ENCODE peak calls at places on chromosomes 4 and X, in six cellular contexts. O is heart left ventricle, B is NB4, A is PC-3, R is fibroblast of lung, M is dorsolateral prefrontal cortex. Z is an unnamed sample.

GRCh38 chr4:107034091-107034698 is 1.9 kb downstream of the DKK2 start:
- DNase-seq in R (peak), A (no peak), B (peak), M (peak), O (peak), Z (no peak)

GRCh38 chrX:47264507-47265173 is 31.8 kb downstream of the USP11 start:
- DNase-seq in B (peak), O (no peak), R (peak), A (peak), M (no peak), Z (no peak)

GRCh38 chrX:54288277-54288676 is 69.6 kb downstream of the WNK3 start:
- DNase-seq in R (no peak), B (no peak), A (no peak), O (no peak), M (no peak), Z (no peak)

GRCh38 chrX:318068-318738 is 393 bp downstream of the GTPBP6 start:
- DNase-seq in A (peak), R (peak), B (peak), M (peak), O (peak), Z (peak)

GRCh38 chrX:132858018-132858417 is 100.4 kb downstream of the HS6ST2 start:
- DNase-seq in M (no peak), B (no peak), O (no peak), A (peak), R (peak), Z (no peak)

GRCh38 chr4:102299708-102300107 is 45.6 kb downstream of the SLC39A8 start:
- DNase-seq in A (peak), B (peak), O (no peak), R (peak), M (peak), Z (no peak)

GRCh38 chrX:154649864-154650510 is 3.4 kb downstream of the CTAG2 start:
- DNase-seq in R (no peak), B (no peak), A (no peak), O (no peak), M (peak), Z (no peak)

GRCh38 chr4:79176351-79176750 is 149.5 kb downstream of the NAA11 start:
- DNase-seq in M (no peak), B (no peak), O (no peak), R (no peak), A (no peak), Z (no peak)

GRCh38 chr4:156476359-156476758 is 495.2 kb downstream of the PDGFC start:
- DNase-seq in M (no peak), O (no peak), R (peak), B (no peak), A (peak), Z (no peak)

GRCh38 chr4:118367872-118368271 is 15.1 kb upstream of the PRSS12 start:
- DNase-seq in M (no peak), O (no peak), A (no peak), R (no peak), B (peak), Z (no peak)

GRCh38 chrX:3532571-3532970 is 180.9 kb downstream of the PRKX start:
- DNase-seq in A (no peak), B (no peak), O (no peak), R (no peak), M (no peak), Z (no peak)

GRCh38 chr4:107148922-107149321 is 112.8 kb upstream of the DKK2 start:
- DNase-seq in B (no peak), A (no peak), R (no peak), O (no peak), M (no peak), Z (no peak)

GRCh38 chr4:184506527-184507121 is 32.3 kb upstream of the IRF2 start:
- DNase-seq in A (peak), M (no peak), O (no peak), R (no peak), B (peak), Z (no peak)

GRCh38 chr4:111231281-111231680 is 608.4 kb upstream of the PITX2 start:
- DNase-seq in R (no peak), A (no peak), B (no peak), O (no peak), M (no peak), Z (no peak)

GRCh38 chr4:5784960-5785611 is 74.1 kb downstream of the EVC start:
- DNase-seq in B (no peak), R (no peak), M (no peak), O (no peak), A (no peak), Z (no peak)
- TF ChIP-seq CTCF in B (no peak), R (no peak), M (no peak), O (no peak), A (no peak), Z (no peak)

GRCh38 chr4:77045490-77045889 is 30.3 kb downstream of the CCNI start:
- DNase-seq in B (peak), R (peak), A (peak), O (no peak), M (no peak), Z (no peak)
- TF ChIP-seq CTCF in B (no peak), R (no peak), A (peak), O (no peak), M (no peak), Z (no peak)

GRCh38 chr4:41692717-41693345 is 55.7 kb downstream of the PHOX2B start:
- DNase-seq in O (no peak), M (peak), R (peak), B (peak), A (peak), Z (no peak)

GRCh38 chr4:41696768-41697167 is 51.8 kb downstream of the PHOX2B start:
- DNase-seq in M (no peak), O (no peak), R (no peak), B (no peak), A (no peak), Z (no peak)

GRCh38 chr4:41687971-41688370 is 60.6 kb downstream of the PHOX2B start:
- DNase-seq in R (no peak), A (no peak), M (no peak), O (no peak), B (no peak), Z (no peak)

GRCh38 chr4:41696131-41696530 is 52.4 kb downstream of the PHOX2B start:
- DNase-seq in R (no peak), O (no peak), A (no peak), M (no peak), B (peak), Z (no peak)

GRCh38 chr4:41693629-41694028 is 54.9 kb downstream of the PHOX2B start:
- DNase-seq in A (peak), O (no peak), M (no peak), B (peak), R (peak), Z (no peak)
- TF ChIP-seq CTCF in A (peak), O (peak), M (peak), B (peak), R (peak), Z (no peak)

GRCh38 chrX:136339702-136340101 is 38.9 kb downstream of the ADGRG4 start:
- DNase-seq in R (no peak), A (no peak), O (no peak), B (no peak), M (no peak), Z (no peak)

DNA sequence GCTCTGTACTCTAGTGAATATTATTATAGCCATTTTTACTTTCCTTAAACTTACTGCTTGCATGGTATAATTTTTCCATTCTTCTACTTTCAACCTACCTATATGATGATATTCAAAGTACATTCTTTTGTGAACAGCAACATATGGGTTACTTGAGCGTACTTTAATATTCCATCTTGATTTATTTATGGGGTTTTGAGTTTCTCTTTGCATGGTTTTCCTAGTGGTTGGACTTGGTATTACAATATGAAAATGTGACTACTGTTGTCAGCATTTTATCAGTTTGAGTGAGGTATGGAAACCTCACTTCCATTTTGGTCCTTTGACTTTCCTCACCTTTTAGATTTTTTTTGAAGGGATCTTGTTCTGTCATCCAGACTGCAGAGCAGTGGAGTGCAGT is 35.9 kb downstream of the ADGRG4 start:
- DNase-seq in A (no peak), M (no peak), R (no peak), O (no peak), B (peak), Z (no peak)
- TF ChIP-seq CTCF in A (peak), M (no peak), R (no peak), O (no peak), B (no peak), Z (no peak)

DNA sequence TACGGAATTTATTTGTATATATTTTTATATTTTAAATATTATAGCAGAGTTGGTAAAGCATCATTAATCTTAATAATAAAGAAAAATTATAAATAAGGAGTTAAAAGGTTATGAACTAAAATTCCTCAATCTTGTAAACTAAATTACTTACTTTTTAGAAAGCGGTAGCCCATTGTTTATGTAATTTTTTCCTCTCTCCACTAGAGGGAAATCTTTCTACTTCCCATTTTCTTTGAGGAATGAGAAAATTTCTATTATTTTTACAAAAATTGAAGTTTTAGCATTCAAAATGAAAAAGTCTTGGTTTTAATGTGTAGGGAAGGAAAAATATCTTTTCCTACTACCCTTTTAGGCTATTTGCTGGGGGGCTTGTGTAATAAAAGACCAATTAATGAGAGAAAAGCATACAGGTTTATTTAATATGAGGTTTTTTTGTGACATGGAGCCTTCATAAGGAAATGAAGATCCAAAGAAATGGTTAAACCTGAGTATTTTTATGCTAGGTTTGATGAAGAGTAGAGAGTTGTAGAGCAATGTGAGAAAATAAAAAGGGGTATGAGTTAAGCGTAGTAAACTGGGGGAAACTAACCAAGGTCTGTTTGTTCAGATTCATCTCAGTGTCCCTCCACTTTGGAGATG is 68.7 kb upstream of the ADAD1 start:
- DNase-seq in A (peak), R (peak), B (peak), M (no peak), O (no peak), Z (no peak)
- TF ChIP-seq CTCF in A (peak), R (no peak), B (no peak), M (peak), O (peak), Z (no peak)